ENCODE peak calls at places on chromosomes 4 and X, in ten cellular contexts. N is gastrocnemius medialis, C is psoas muscle, G is OCI-LY7, H is Peyer's patch, D is foreskin fibroblast, R is AG10803, T is natural killer cell, L is fibroblast of mammary gland, A is lower leg skin. Q is an unnamed sample.

GRCh38 chr4:5755161-5755560 is 44.2 kb downstream of the EVC start:
- DNase-seq in N (no peak), C (no peak), G (no peak), H (no peak), D (no peak), R (no peak), T (no peak), L (no peak), A (no peak), Q (no peak)

GRCh38 chr4:181008164-181008563 is 1235.0 kb upstream of the TENM3 start:
- DNase-seq in N (no peak), C (no peak), G (no peak), H (no peak), D (no peak), R (peak), T (no peak), L (peak), A (no peak), Q (no peak)

GRCh38 chr4:39568805-39569204 is 41.6 kb upstream of the UGDH start:
- DNase-seq in N (no peak), C (no peak), G (peak), H (no peak), D (no peak), R (no peak), T (no peak), L (no peak), A (no peak), Q (no peak)

GRCh38 chr4:30429813-30430466 is 290.2 kb upstream of the PCDH7 start:
- DNase-seq in N (no peak), C (no peak), G (no peak), H (no peak), D (peak), R (peak), T (no peak), L (peak), A (no peak), Q (no peak)

GRCh38 chr4:6906046-6906445 is 3.6 kb upstream of the TBC1D14 start:
- DNase-seq in N (no peak), C (no peak), G (no peak), H (peak), D (no peak), R (no peak), T (no peak), L (no peak), A (no peak), Q (no peak)

GRCh38 chrX:1555370-1555769 is 18.4 kb upstream of the P2RY8 start:
- DNase-seq in N (no peak), C (no peak), G (no peak), H (no peak), D (no peak), R (no peak), T (no peak), L (no peak), A (no peak), Q (no peak)

GRCh38 chr4:76233534-76233933 is 18.0 kb upstream of the FAM47E start:
- DNase-seq in N (no peak), C (no peak), G (no peak), H (no peak), D (no peak), R (no peak), T (no peak), L (no peak), A (no peak), Q (no peak)

GRCh38 chr4:105474110-105474518 is 252 bp upstream of the PPA2 start:
- DNase-seq in N (no peak), C (peak), G (no peak), H (no peak), D (peak), R (peak), T (no peak), L (peak), A (peak), Q (no peak)

GRCh38 chr4:1231637-1232360 is 17.1 kb downstream of the CTBP1 start:
- DNase-seq in N (no peak), C (no peak), G (no peak), H (no peak), D (no peak), R (peak), T (no peak), L (peak), A (no peak), Q (no peak)

GRCh38 chr4:116122131-116122530 is 963.2 kb downstream of the TRAM1L1 start:
- DNase-seq in N (no peak), C (no peak), G (no peak), H (no peak), D (no peak), R (no peak), T (no peak), L (no peak), A (no peak), Q (no peak)

GRCh38 chrX:39242187-39242586 is 440.9 kb downstream of the MID1IP1 start:
- DNase-seq in N (peak), C (no peak), G (peak), H (peak), D (no peak), R (no peak), T (no peak), L (peak), A (no peak), Q (no peak)

GRCh38 chrX:9913041-9913440 is 54.1 kb upstream of the CLDN34 start:
- DNase-seq in N (no peak), C (no peak), G (no peak), H (no peak), D (no peak), R (no peak), T (no peak), L (peak), A (no peak), Q (no peak)

GRCh38 chr4:10179957-10180602 is 63.5 kb upstream of the WDR1 start:
- DNase-seq in N (no peak), C (no peak), G (no peak), H (no peak), D (no peak), R (peak), T (no peak), L (no peak), A (no peak), Q (no peak)

GRCh38 chr4:52957791-52958190 is 95.7 kb downstream of the RASL11B start:
- DNase-seq in N (no peak), C (no peak), G (no peak), H (no peak), D (no peak), R (peak), T (no peak), L (no peak), A (no peak), Q (no peak)

GRCh38 chr4:242121-242848 is 63.0 kb downstream of the ZNF732 start:
- DNase-seq in N (no peak), C (peak), G (peak), H (peak), D (peak), R (peak), T (peak), L (peak), A (peak), Q (peak)

GRCh38 chr4:135418353-135418752 is 1216.8 kb upstream of the PABPC4L start:
- DNase-seq in N (no peak), C (no peak), G (peak), H (no peak), D (no peak), R (no peak), T (no peak), L (no peak), A (no peak), Q (no peak)

GRCh38 chrX:77446840-77447239 is 349 bp upstream of the FGF16 start:
- DNase-seq in N (no peak), C (no peak), G (no peak), H (no peak), D (no peak), R (peak), T (no peak), L (peak), A (no peak), Q (no peak)

GRCh38 chr4:185343726-185344581 is 51.8 kb downstream of the LRP2BP start:
- DNase-seq in N (no peak), C (no peak), G (no peak), H (no peak), D (no peak), R (no peak), T (no peak), L (peak), A (no peak), Q (no peak)

GRCh38 chrX:106177106-106177981 is 9.2 kb downstream of the PWWP3B start:
- DNase-seq in N (peak), C (peak), G (no peak), H (no peak), D (no peak), R (no peak), T (no peak), L (peak), A (no peak), Q (no peak)

GRCh38 chr4:96691496-96691895 is 851.6 kb downstream of the PDHA2 start:
- DNase-seq in N (no peak), C (no peak), G (no peak), H (no peak), D (no peak), R (no peak), T (no peak), L (no peak), A (no peak), Q (no peak)

GRCh38 chr4:8015512-8015911 is 75.9 kb upstream of the AFAP1 start:
- DNase-seq in N (no peak), C (no peak), G (peak), H (no peak), D (no peak), R (peak), T (no peak), L (peak), A (no peak), Q (no peak)

GRCh38 chr4:183182873-183183725 is 84.0 kb downstream of the WWC2 start:
- DNase-seq in N (peak), C (peak), G (no peak), H (no peak), D (peak), R (peak), T (no peak), L (peak), A (peak), Q (no peak)

GRCh38 chr4:20030108-20030507 is 221.6 kb upstream of the SLIT2 start:
- DNase-seq in N (no peak), C (no peak), G (no peak), H (no peak), D (no peak), R (no peak), T (no peak), L (no peak), A (no peak), Q (no peak)

GRCh38 chr4:21005647-21006046 is 305.4 kb downstream of the PACRGL start:
- DNase-seq in N (no peak), C (no peak), G (no peak), H (no peak), D (no peak), R (no peak), T (no peak), L (no peak), A (no peak), Q (no peak)

GRCh38 chr4:168794881-168795280 is 215.2 kb downstream of the CBR4 start:
- DNase-seq in N (no peak), C (no peak), G (no peak), H (no peak), D (no peak), R (no peak), T (no peak), L (no peak), A (no peak), Q (no peak)

GRCh38 chr4:164617426-164617825 is 136.5 kb upstream of the SMIM31 start:
- DNase-seq in N (no peak), C (no peak), G (no peak), H (no peak), D (no peak), R (no peak), T (no peak), L (no peak), A (no peak), Q (no peak)

GRCh38 chr4:2462218-2462991 is 6.5 kb upstream of the RNF4 start:
- DNase-seq in N (peak), C (peak), G (peak), H (peak), D (peak), R (peak), T (peak), L (peak), A (no peak), Q (peak)
- TF ChIP-seq CTCF in N (peak), C (peak), G (peak), H (peak), D (no peak), R (no peak), T (peak), L (no peak), A (no peak), Q (peak)

GRCh38 chr4:92305148-92305877 is 1.5 kb downstream of the GRID2 start:
- DNase-seq in N (no peak), C (peak), G (no peak), H (peak), D (peak), R (peak), T (no peak), L (peak), A (no peak), Q (no peak)

GRCh38 chr4:92304636-92305035 is 870 bp downstream of the GRID2 start:
- DNase-seq in N (no peak), C (no peak), G (no peak), H (no peak), D (no peak), R (no peak), T (no peak), L (no peak), A (no peak), Q (no peak)

GRCh38 chr4:92307886-92308285 is 4.1 kb downstream of the GRID2 start:
- DNase-seq in N (no peak), C (no peak), G (no peak), H (no peak), D (no peak), R (no peak), T (no peak), L (no peak), A (no peak), Q (no peak)

GRCh38 chr4:92305878-92306520 is 2.2 kb downstream of the GRID2 start:
- DNase-seq in N (no peak), C (no peak), G (no peak), H (no peak), D (no peak), R (no peak), T (no peak), L (no peak), A (no peak), Q (no peak)

DNA sequence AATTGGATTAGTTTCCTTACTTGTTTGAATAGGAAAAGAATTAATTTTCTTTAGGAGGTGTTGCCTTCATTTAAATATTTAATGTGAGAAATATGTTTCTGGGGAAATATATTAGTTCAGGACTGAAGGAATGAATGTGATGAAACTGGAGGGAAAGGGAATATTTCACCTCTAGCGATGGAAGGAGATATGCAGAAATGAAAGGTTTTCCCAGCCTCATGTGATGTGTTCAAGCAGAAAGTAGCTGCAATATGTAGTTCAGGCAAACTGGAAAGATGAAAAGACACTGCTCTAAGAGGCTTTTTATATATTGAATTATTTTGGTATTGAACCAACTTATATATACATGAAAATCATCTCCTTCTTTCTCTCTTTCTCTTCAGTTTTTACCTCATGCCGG is 3.4 kb downstream of the GRID2 start:
- DNase-seq in N (no peak), C (no peak), G (no peak), H (no peak), D (no peak), R (no peak), T (no peak), L (no peak), A (no peak), Q (no peak)
- TF ChIP-seq CTCF in N (no peak), C (no peak), G (no peak), H (no peak), D (no peak), R (no peak), T (no peak), L (no peak), A (no peak), Q (no peak)

DNA sequence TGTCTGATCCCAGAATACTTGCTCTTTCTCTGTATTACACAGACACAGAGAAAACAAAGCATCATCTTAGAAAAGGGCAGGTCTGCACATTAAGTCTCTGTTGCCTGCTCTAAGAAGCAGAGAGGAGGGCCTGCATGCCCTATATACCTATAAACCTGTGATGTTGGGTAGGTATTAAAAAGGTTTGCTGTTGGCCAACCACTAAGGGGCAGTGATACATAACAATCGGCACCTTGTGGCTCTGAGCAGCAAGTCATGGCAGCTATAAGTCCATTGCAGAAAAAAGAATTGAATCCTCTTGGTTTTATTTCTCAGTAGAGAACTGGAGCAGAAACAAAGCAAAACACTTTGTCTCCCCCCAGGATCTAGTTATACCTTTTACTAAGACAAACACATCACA is 1364.4 kb downstream of the STIM2 start:
- DNase-seq in N (no peak), C (no peak), G (peak), H (no peak), D (no peak), R (peak), T (no peak), L (peak), A (no peak), Q (no peak)
- TF ChIP-seq CTCF in N (no peak), C (no peak), G (peak), H (no peak), D (peak), R (peak), T (no peak), L (peak), A (no peak), Q (no peak)

GRCh38 chrX:12452268-12452667 is 314.0 kb downstream of the FRMPD4 start:
- DNase-seq in N (no peak), C (no peak), G (no peak), H (no peak), D (no peak), R (no peak), T (no peak), L (no peak), A (no peak), Q (no peak)

GRCh38 chrX:12443534-12444098 is 305.3 kb downstream of the FRMPD4 start:
- DNase-seq in N (no peak), C (no peak), G (no peak), H (no peak), D (no peak), R (peak), T (no peak), L (no peak), A (no peak), Q (no peak)

GRCh38 chrX:12446342-12447075 is 308.2 kb downstream of the FRMPD4 start:
- DNase-seq in N (no peak), C (no peak), G (no peak), H (no peak), D (peak), R (peak), T (no peak), L (peak), A (no peak), Q (no peak)

DNA sequence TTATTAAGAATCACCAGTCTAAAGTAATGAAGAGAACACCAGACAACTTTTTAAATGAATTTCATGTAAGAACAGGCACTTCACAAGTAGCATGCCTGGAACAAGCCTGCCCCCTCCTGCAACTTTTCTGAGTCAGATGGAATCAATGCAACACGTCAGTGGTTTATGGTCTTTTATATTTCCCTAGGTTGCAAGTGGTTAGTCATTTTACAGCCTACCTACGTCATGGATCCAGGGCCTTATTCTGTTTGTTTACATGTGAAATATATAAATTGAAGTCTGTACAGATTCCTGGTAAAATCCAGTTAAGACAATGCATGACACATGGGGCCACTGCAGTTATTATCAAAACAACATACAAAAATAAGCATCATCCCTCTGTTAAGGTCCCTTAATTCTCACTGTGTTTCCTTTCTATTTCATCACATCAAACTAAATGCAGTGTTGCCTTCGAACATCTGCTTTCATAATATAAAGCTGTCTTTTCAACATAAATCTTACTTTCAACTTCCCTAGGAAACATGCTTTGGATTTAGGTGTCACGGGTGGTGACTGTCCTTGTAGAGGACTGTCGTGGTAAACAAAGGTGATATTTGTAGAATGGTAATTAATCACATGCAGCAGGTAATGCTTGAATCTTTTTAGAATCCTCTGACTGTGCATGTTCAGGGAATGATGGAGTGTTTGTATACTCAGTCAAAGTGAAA is 309.3 kb downstream of the FRMPD4 start:
- DNase-seq in N (no peak), C (no peak), G (no peak), H (no peak), D (peak), R (peak), T (no peak), L (peak), A (no peak), Q (no peak)
- TF ChIP-seq CTCF in N (no peak), C (no peak), G (no peak), H (no peak), D (peak), R (peak), T (no peak), L (peak), A (no peak), Q (no peak)

DNA sequence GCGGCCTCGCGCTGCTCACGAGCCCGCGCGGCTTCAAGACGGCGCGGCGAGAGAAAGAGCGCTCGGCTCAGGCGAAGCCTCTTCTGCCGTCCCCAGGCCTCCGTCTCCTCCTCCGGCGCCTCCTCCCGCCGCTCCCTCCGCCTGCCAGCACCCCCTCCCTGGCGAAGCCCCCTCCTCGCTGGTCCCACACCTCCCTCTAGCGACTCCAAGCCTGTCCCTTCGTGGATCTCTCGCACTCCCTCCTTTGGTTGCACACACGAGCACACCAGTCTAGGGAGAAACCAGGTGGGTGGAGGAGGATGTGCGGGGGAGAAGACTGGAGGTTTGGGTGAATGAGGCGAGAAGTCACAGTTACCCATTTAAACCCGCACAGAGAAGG is at the start of gene CAMK2D:
- DNase-seq in N (peak), C (peak), G (peak), H (peak), D (peak), R (peak), T (no peak), L (peak), A (peak), Q (peak)
- TF ChIP-seq CTCF in N (peak), C (peak), G (peak), H (peak), D (peak), R (peak), T (no peak), L (peak), A (no peak), Q (no peak)

GRCh38 chr4:100063355-100063754 is 113.3 kb upstream of the H2AZ1 start:
- DNase-seq in N (no peak), C (no peak), G (peak), H (no peak), D (no peak), R (no peak), T (no peak), L (peak), A (no peak), Q (no peak)

GRCh38 chr4:100071531-100071930 is 118.7 kb downstream of the DDIT4L start:
- DNase-seq in N (no peak), C (no peak), G (no peak), H (no peak), D (no peak), R (no peak), T (no peak), L (no peak), A (no peak), Q (no peak)

GRCh38 chr4:100069207-100069606 is 119.1 kb upstream of the H2AZ1 start:
- DNase-seq in N (no peak), C (no peak), G (no peak), H (no peak), D (no peak), R (no peak), T (no peak), L (no peak), A (no peak), Q (no peak)

GRCh38 chr4:100070868-100071267 is 119.4 kb downstream of the DDIT4L start:
- DNase-seq in N (no peak), C (no peak), G (no peak), H (no peak), D (no peak), R (no peak), T (no peak), L (no peak), A (no peak), Q (no peak)

GRCh38 chr4:100067255-100067654 is 117.2 kb upstream of the H2AZ1 start:
- DNase-seq in N (no peak), C (no peak), G (no peak), H (no peak), D (no peak), R (no peak), T (no peak), L (no peak), A (no peak), Q (no peak)
- TF ChIP-seq CTCF in N (no peak), C (no peak), G (no peak), H (no peak), D (no peak), R (no peak), T (no peak), L (no peak), A (no peak), Q (no peak)

GRCh38 chr4:77578145-77578544 is 27.5 kb upstream of the CXCL13 start:
- DNase-seq in N (no peak), C (no peak), G (no peak), H (no peak), D (no peak), R (no peak), T (no peak), L (no peak), A (no peak), Q (no peak)
- TF ChIP-seq CTCF in N (no peak), C (no peak), G (peak), H (no peak), D (no peak), R (no peak), T (no peak), L (peak), A (no peak), Q (no peak)